ENCODE peak calls at places on chromosomes 11 and 22, in six cellular contexts. F is HuH-7; D is coronary artery; Z is effector memory CD8-positive, alpha-beta T cell; B is choroid plexus epithelial cell; J is fibroblast of lung. T is an unnamed sample.

GRCh38 chr11:101866619-101867491 is 48.0 kb upstream of the CEP126 start:
- DNase-seq in F (peak), D (no peak), Z (no peak), B (peak), J (peak), T (no peak)

GRCh38 chr22:49960967-49961600 is 512 bp downstream of the PIM3 start:
- DNase-seq in F (no peak), D (peak), Z (peak), B (peak), J (peak), T (peak)

GRCh38 chr11:66849501-66850234 is 6.4 kb downstream of the RCE1 start:
- DNase-seq in F (no peak), D (peak), Z (no peak), B (no peak), J (no peak), T (no peak)

GRCh38 chr11:73227571-73228211 is 9.6 kb downstream of the P2RY2 start:
- DNase-seq in F (peak), D (peak), Z (no peak), B (no peak), J (no peak), T (no peak)

GRCh38 chr22:29555065-29555644 is 1.6 kb upstream of the THOC5 start:
- DNase-seq in F (no peak), D (no peak), Z (no peak), B (no peak), J (no peak), T (no peak)

GRCh38 chr11:2488004-2488403 is 43.2 kb downstream of the KCNQ1 start:
- DNase-seq in F (no peak), D (no peak), Z (no peak), B (peak), J (no peak), T (no peak)

GRCh38 chr11:2890466-2891241 is 5.1 kb upstream of the CDKN1C start:
- DNase-seq in F (no peak), D (no peak), Z (no peak), B (peak), J (peak), T (no peak)

GRCh38 chr11:16406226-16406625 is 49.9 kb upstream of the SOX6 start:
- DNase-seq in F (no peak), D (no peak), Z (no peak), B (no peak), J (peak), T (no peak)

GRCh38 chr11:72970557-72971118 is 156.4 kb downstream of the ATG16L2 start:
- DNase-seq in F (no peak), D (no peak), Z (no peak), B (peak), J (peak), T (peak)

GRCh38 chr22:43823911-43824665 is 12.0 kb upstream of the EFCAB6 start:
- DNase-seq in F (no peak), D (no peak), Z (no peak), B (no peak), J (no peak), T (no peak)

GRCh38 chr11:87740513-87740912 is 434.7 kb downstream of the RAB38 start:
- DNase-seq in F (no peak), D (no peak), Z (no peak), B (no peak), J (peak), T (no peak)

GRCh38 chr11:110148775-110149744 is 55.9 kb downstream of the ZC3H12C start:
- DNase-seq in F (no peak), D (no peak), Z (no peak), B (peak), J (peak), T (peak)

GRCh38 chr11:61627831-61628753 is 47.2 kb upstream of the SYT7 start:
- DNase-seq in F (peak), D (no peak), Z (peak), B (peak), J (peak), T (peak)

GRCh38 chr22:45887202-45888131 is 89.5 kb downstream of the WNT7B start:
- DNase-seq in F (no peak), D (no peak), Z (no peak), B (no peak), J (no peak), T (no peak)

GRCh38 chr11:11421509-11421908 is 68.5 kb upstream of the CSNK2A3 start:
- DNase-seq in F (no peak), D (no peak), Z (no peak), B (no peak), J (no peak), T (no peak)

GRCh38 chr22:42868751-42869251 is 11.7 kb upstream of the ARFGAP3 start:
- DNase-seq in F (no peak), D (peak), Z (no peak), B (no peak), J (peak), T (no peak)

GRCh38 chr11:126132319-126132718 is 69.7 kb upstream of the CDON start:
- DNase-seq in F (no peak), D (no peak), Z (no peak), B (peak), J (peak), T (peak)

GRCh38 chr11:90124946-90125345 is 9.5 kb upstream of the NAALAD2 start:
- DNase-seq in F (no peak), D (no peak), Z (no peak), B (no peak), J (no peak), T (no peak)

GRCh38 chr11:67484847-67485311 is 2.1 kb downstream of the AIP start:
- DNase-seq in F (no peak), D (no peak), Z (peak), B (no peak), J (no peak), T (no peak)

GRCh38 chr11:8610532-8611116 is 16.6 kb upstream of the STK33 start:
- DNase-seq in F (no peak), D (no peak), Z (no peak), B (peak), J (no peak), T (no peak)

GRCh38 chr22:43831561-43832392 is 19.7 kb upstream of the EFCAB6 start:
- DNase-seq in F (no peak), D (no peak), Z (no peak), B (no peak), J (no peak), T (no peak)

GRCh38 chr11:36023922-36024321 is 80.1 kb downstream of the LDLRAD3 start:
- DNase-seq in F (no peak), D (no peak), Z (no peak), B (peak), J (peak), T (no peak)

GRCh38 chr22:45127866-45128265 is 35.9 kb upstream of the NUP50 start:
- DNase-seq in F (no peak), D (no peak), Z (no peak), B (peak), J (peak), T (peak)

GRCh38 chr11:64120951-64121569 is 44.9 kb downstream of the MACROD1 start:
- DNase-seq in F (no peak), D (no peak), Z (no peak), B (no peak), J (peak), T (peak)

GRCh38 chr11:62930157-62930556 is 9.0 kb upstream of the CHRM1 start:
- DNase-seq in F (no peak), D (no peak), Z (no peak), B (no peak), J (no peak), T (no peak)

GRCh38 chr11:17822021-17822781 is 87.6 kb downstream of the KCNC1 start:
- DNase-seq in F (no peak), D (no peak), Z (no peak), B (peak), J (peak), T (peak)

GRCh38 chr22:27740192-27740748 is 61.3 kb downstream of the MN1 start:
- DNase-seq in F (no peak), D (no peak), Z (no peak), B (no peak), J (no peak), T (no peak)

GRCh38 chr11:61361237-61361636 is 445 bp downstream of the CYB561A3 start:
- DNase-seq in F (no peak), D (no peak), Z (no peak), B (no peak), J (no peak), T (no peak)

GRCh38 chr11:3001496-3001895 is 9.4 kb upstream of the NAP1L4 start:
- DNase-seq in F (no peak), D (peak), Z (no peak), B (no peak), J (peak), T (no peak)

T was measured in RPMI7951.